ENCODE peak calls at places on chromosomes 2 and 18, in six cellular contexts. M, R, B, O, Z and C are unnamed samples.

GRCh38 chr2:200311139-200311538 is 4.6 kb downstream of the SPATS2L start:
- DNase-seq in M (peak), R (no peak), O (no peak), B (no peak), Z (no peak), C (no peak)

GRCh38 chr18:43935051-43935412 is 657.7 kb upstream of the SYT4 start:
- DNase-seq in R (no peak), B (no peak), Z (no peak), O (no peak), M (peak), C (no peak)

GRCh38 chr18:62438402-62438801 is 84.4 kb upstream of the ZCCHC2 start:
- DNase-seq in B (no peak), Z (no peak), M (no peak), O (no peak), R (no peak), C (no peak)

GRCh38 chr2:190359896-190360376 is 16.5 kb downstream of the INPP1 start:
- DNase-seq in Z (peak), B (no peak), O (no peak), R (no peak), M (no peak), C (peak)

GRCh38 chr18:21313576-21313975 is 71.5 kb downstream of the GREB1L start:
- DNase-seq in M (no peak), R (no peak), O (no peak), Z (no peak), B (no peak), C (no peak)

GRCh38 chr2:68837164-68837860 is 33.9 kb downstream of the BMP10 start:
- DNase-seq in B (no peak), M (no peak), R (no peak), O (peak), Z (no peak), C (peak)

GRCh38 chr2:234861841-234862735 is 89.7 kb upstream of the SH3BP4 start:
- DNase-seq in M (peak), O (no peak), B (no peak), Z (peak), R (no peak), C (no peak)

GRCh38 chr2:65015731-65016130 is 26.5 kb downstream of the SLC1A4 start:
- DNase-seq in R (no peak), M (peak), O (no peak), B (no peak), Z (no peak), C (no peak)

GRCh38 chr2:42569116-42569711 is 782 bp downstream of the MTA3 start:
- DNase-seq in B (no peak), M (peak), Z (peak), O (peak), R (peak), C (peak)

GRCh38 chr2:37706784-37707183 is 35.3 kb upstream of the CDC42EP3 start:
- DNase-seq in B (no peak), Z (no peak), R (no peak), M (peak), O (no peak), C (no peak)

GRCh38 chr2:1816414-1816911 is 72.1 kb upstream of the PXDN start:
- DNase-seq in O (no peak), B (no peak), M (no peak), Z (peak), R (no peak), C (no peak)

GRCh38 chr18:21391074-21391673 is 149.1 kb downstream of the GREB1L start:
- DNase-seq in O (no peak), B (no peak), R (peak), Z (no peak), M (peak), C (peak)

GRCh38 chr2:40658917-40659316 is 207.0 kb upstream of the SLC8A1 start:
- DNase-seq in M (no peak), O (no peak), R (peak), B (no peak), Z (no peak), C (peak)

GRCh38 chr2:120908314-120908975 is 172.8 kb downstream of the GLI2 start:
- DNase-seq in B (no peak), O (no peak), Z (no peak), M (peak), R (no peak), C (no peak)

GRCh38 chr18:805008-805754 is 6.9 kb downstream of the YES1 start:
- DNase-seq in Z (no peak), B (no peak), O (no peak), R (no peak), M (no peak), C (no peak)

GRCh38 chr2:215952860-215953637 is 60.3 kb downstream of the MREG start:
- DNase-seq in Z (no peak), M (no peak), B (no peak), O (no peak), R (no peak), C (no peak)

GRCh38 chr18:75364512-75364911 is 63.0 kb downstream of the SMIM21 start:
- DNase-seq in O (no peak), Z (no peak), R (no peak), M (peak), B (no peak), C (no peak)